ENCODE peak calls at places on chromosome 1, in eight cellular contexts. One of them, this sample, is unnamed.

GRCh38 chr1:246012271-246012854 is 494.7 kb downstream of the SMYD3 start:
- DNase-seq in NCI-H1930: no peak
- DNase-seq in foreskin keratinocyte: peak
- DNase-seq in endothelial cell: peak
- DNase-seq in activated CD8-positive, alpha-beta memory T cell treated with anti-CD3 and anti-CD28 coated beads for 1 hour: no peak
- DNase-seq in GOT3: no peak
- DNase-seq in mesendoderm: peak
- DNase-seq in RWPE2: no peak
- DNase-seq in this sample: peak

GRCh38 chr1:244075247-244075722 is 24.2 kb downstream of the ZBTB18 start:
- DNase-seq in NCI-H1930: no peak
- DNase-seq in foreskin keratinocyte: no peak
- DNase-seq in endothelial cell: no peak
- DNase-seq in activated CD8-positive, alpha-beta memory T cell treated with anti-CD3 and anti-CD28 coated beads for 1 hour: no peak
- DNase-seq in GOT3: no peak
- DNase-seq in mesendoderm: peak
- DNase-seq in RWPE2: no peak
- DNase-seq in this sample: no peak

GRCh38 chr1:45928486-45929205 is 125.2 kb downstream of the MAST2 start:
- DNase-seq in NCI-H1930: no peak
- DNase-seq in foreskin keratinocyte: no peak
- DNase-seq in endothelial cell: no peak
- DNase-seq in activated CD8-positive, alpha-beta memory T cell treated with anti-CD3 and anti-CD28 coated beads for 1 hour: no peak
- DNase-seq in GOT3: no peak
- DNase-seq in mesendoderm: peak
- DNase-seq in RWPE2: no peak
- DNase-seq in this sample: no peak

GRCh38 chr1:8667869-8668595 is 149.4 kb downstream of the RERE start:
- DNase-seq in NCI-H1930: no peak
- DNase-seq in foreskin keratinocyte: no peak
- DNase-seq in endothelial cell: no peak
- DNase-seq in activated CD8-positive, alpha-beta memory T cell treated with anti-CD3 and anti-CD28 coated beads for 1 hour: no peak
- DNase-seq in GOT3: no peak
- DNase-seq in mesendoderm: no peak
- DNase-seq in RWPE2: no peak
- DNase-seq in this sample: no peak

GRCh38 chr1:178310685-178311105 is 186.1 kb downstream of the CLEC20A start:
- DNase-seq in NCI-H1930: peak
- DNase-seq in foreskin keratinocyte: peak
- DNase-seq in endothelial cell: peak
- DNase-seq in activated CD8-positive, alpha-beta memory T cell treated with anti-CD3 and anti-CD28 coated beads for 1 hour: no peak
- DNase-seq in GOT3: no peak
- DNase-seq in mesendoderm: peak
- DNase-seq in RWPE2: no peak
- DNase-seq in this sample: peak

GRCh38 chr1:47975302-47975921 is 21.8 kb downstream of the TRABD2B start:
- DNase-seq in NCI-H1930: no peak
- DNase-seq in foreskin keratinocyte: no peak
- DNase-seq in endothelial cell: no peak
- DNase-seq in activated CD8-positive, alpha-beta memory T cell treated with anti-CD3 and anti-CD28 coated beads for 1 hour: no peak
- DNase-seq in GOT3: no peak
- DNase-seq in mesendoderm: no peak
- DNase-seq in RWPE2: no peak
- DNase-seq in this sample: no peak

GRCh38 chr1:211328084-211328694 is 1.6 kb downstream of the TRAF5 start:
- DNase-seq in NCI-H1930: no peak
- DNase-seq in foreskin keratinocyte: no peak
- DNase-seq in endothelial cell: no peak
- DNase-seq in activated CD8-positive, alpha-beta memory T cell treated with anti-CD3 and anti-CD28 coated beads for 1 hour: no peak
- DNase-seq in GOT3: no peak
- DNase-seq in mesendoderm: no peak
- DNase-seq in RWPE2: no peak
- DNase-seq in this sample: no peak

GRCh38 chr1:78079580-78079979 is 33.8 kb downstream of the GIPC2 start:
- DNase-seq in NCI-H1930: no peak
- DNase-seq in foreskin keratinocyte: no peak
- DNase-seq in endothelial cell: no peak
- DNase-seq in activated CD8-positive, alpha-beta memory T cell treated with anti-CD3 and anti-CD28 coated beads for 1 hour: no peak
- DNase-seq in GOT3: no peak
- DNase-seq in mesendoderm: no peak
- DNase-seq in RWPE2: no peak
- DNase-seq in this sample: no peak

GRCh38 chr1:9321480-9321849 is 28.8 kb downstream of the SPSB1 start:
- DNase-seq in NCI-H1930: no peak
- DNase-seq in foreskin keratinocyte: peak
- DNase-seq in endothelial cell: no peak
- DNase-seq in activated CD8-positive, alpha-beta memory T cell treated with anti-CD3 and anti-CD28 coated beads for 1 hour: no peak
- DNase-seq in GOT3: no peak
- DNase-seq in mesendoderm: peak
- DNase-seq in RWPE2: no peak
- DNase-seq in this sample: no peak

GRCh38 chr1:147084273-147085096 is 87.8 kb downstream of the PRKAB2 start:
- DNase-seq in NCI-H1930: peak
- DNase-seq in foreskin keratinocyte: peak
- DNase-seq in endothelial cell: peak
- DNase-seq in activated CD8-positive, alpha-beta memory T cell treated with anti-CD3 and anti-CD28 coated beads for 1 hour: peak
- DNase-seq in GOT3: peak
- DNase-seq in mesendoderm: peak
- DNase-seq in RWPE2: no peak
- DNase-seq in this sample: no peak

GRCh38 chr1:29684141-29684540 is 447.8 kb downstream of the PTPRU start:
- DNase-seq in NCI-H1930: no peak
- DNase-seq in foreskin keratinocyte: no peak
- DNase-seq in endothelial cell: no peak
- DNase-seq in activated CD8-positive, alpha-beta memory T cell treated with anti-CD3 and anti-CD28 coated beads for 1 hour: no peak
- DNase-seq in GOT3: no peak
- DNase-seq in mesendoderm: no peak
- DNase-seq in RWPE2: peak
- DNase-seq in this sample: no peak

GRCh38 chr1:193794239-193794638 is 607.8 kb upstream of the B3GALT2 start:
- DNase-seq in NCI-H1930: no peak
- DNase-seq in foreskin keratinocyte: no peak
- DNase-seq in endothelial cell: no peak
- DNase-seq in activated CD8-positive, alpha-beta memory T cell treated with anti-CD3 and anti-CD28 coated beads for 1 hour: no peak
- DNase-seq in GOT3: no peak
- DNase-seq in mesendoderm: no peak
- DNase-seq in RWPE2: no peak
- DNase-seq in this sample: no peak

GRCh38 chr1:147760481-147761260 is at the start of gene GJA5:
- DNase-seq in NCI-H1930: no peak
- DNase-seq in foreskin keratinocyte: peak
- DNase-seq in endothelial cell: no peak
- DNase-seq in activated CD8-positive, alpha-beta memory T cell treated with anti-CD3 and anti-CD28 coated beads for 1 hour: no peak
- DNase-seq in GOT3: no peak
- DNase-seq in mesendoderm: no peak
- DNase-seq in RWPE2: no peak
- DNase-seq in this sample: no peak

GRCh38 chr1:67880056-67880601 is 46.9 kb upstream of the GNG12 start:
- DNase-seq in NCI-H1930: peak
- DNase-seq in foreskin keratinocyte: peak
- DNase-seq in endothelial cell: no peak
- DNase-seq in activated CD8-positive, alpha-beta memory T cell treated with anti-CD3 and anti-CD28 coated beads for 1 hour: no peak
- DNase-seq in GOT3: no peak
- DNase-seq in mesendoderm: no peak
- DNase-seq in RWPE2: no peak
- DNase-seq in this sample: no peak

GRCh38 chr1:68495968-68496679 is 758 bp downstream of the DEPDC1 start:
- DNase-seq in NCI-H1930: no peak
- DNase-seq in foreskin keratinocyte: peak
- DNase-seq in endothelial cell: peak
- DNase-seq in activated CD8-positive, alpha-beta memory T cell treated with anti-CD3 and anti-CD28 coated beads for 1 hour: no peak
- DNase-seq in GOT3: no peak
- DNase-seq in mesendoderm: peak
- DNase-seq in RWPE2: no peak
- DNase-seq in this sample: no peak

GRCh38 chr1:179036844-179037465 is 11.3 kb downstream of the FAM20B start:
- DNase-seq in NCI-H1930: no peak
- DNase-seq in foreskin keratinocyte: peak
- DNase-seq in endothelial cell: no peak
- DNase-seq in activated CD8-positive, alpha-beta memory T cell treated with anti-CD3 and anti-CD28 coated beads for 1 hour: no peak
- DNase-seq in GOT3: no peak
- DNase-seq in mesendoderm: no peak
- DNase-seq in RWPE2: no peak
- DNase-seq in this sample: no peak

GRCh38 chr1:235093685-235094592 is 34.7 kb downstream of the TOMM20 start:
- DNase-seq in NCI-H1930: no peak
- DNase-seq in foreskin keratinocyte: peak
- DNase-seq in endothelial cell: peak
- DNase-seq in activated CD8-positive, alpha-beta memory T cell treated with anti-CD3 and anti-CD28 coated beads for 1 hour: peak
- DNase-seq in GOT3: peak
- DNase-seq in mesendoderm: peak
- DNase-seq in RWPE2: no peak
- DNase-seq in this sample: peak

GRCh38 chr1:81920245-81920740 is 119.6 kb downstream of the ADGRL2 start:
- DNase-seq in NCI-H1930: no peak
- DNase-seq in foreskin keratinocyte: peak
- DNase-seq in endothelial cell: peak
- DNase-seq in activated CD8-positive, alpha-beta memory T cell treated with anti-CD3 and anti-CD28 coated beads for 1 hour: no peak
- DNase-seq in GOT3: no peak
- DNase-seq in mesendoderm: peak
- DNase-seq in RWPE2: no peak
- DNase-seq in this sample: no peak

GRCh38 chr1:40782371-40782956 is 1.1 kb upstream of the KCNQ4 start:
- DNase-seq in NCI-H1930: no peak
- DNase-seq in foreskin keratinocyte: no peak
- DNase-seq in endothelial cell: peak
- DNase-seq in activated CD8-positive, alpha-beta memory T cell treated with anti-CD3 and anti-CD28 coated beads for 1 hour: no peak
- DNase-seq in GOT3: no peak
- DNase-seq in mesendoderm: peak
- DNase-seq in RWPE2: no peak
- DNase-seq in this sample: no peak

GRCh38 chr1:89870998-89871397 is 50.2 kb downstream of the LRRC8D start:
- DNase-seq in NCI-H1930: no peak
- DNase-seq in foreskin keratinocyte: no peak
- DNase-seq in endothelial cell: no peak
- DNase-seq in activated CD8-positive, alpha-beta memory T cell treated with anti-CD3 and anti-CD28 coated beads for 1 hour: no peak
- DNase-seq in GOT3: no peak
- DNase-seq in mesendoderm: peak
- DNase-seq in RWPE2: no peak
- DNase-seq in this sample: no peak

GRCh38 chr1:67332653-67333529 is 25.2 kb downstream of the IL12RB2 start:
- DNase-seq in NCI-H1930: no peak
- DNase-seq in foreskin keratinocyte: peak
- DNase-seq in endothelial cell: no peak
- DNase-seq in activated CD8-positive, alpha-beta memory T cell treated with anti-CD3 and anti-CD28 coated beads for 1 hour: no peak
- DNase-seq in GOT3: no peak
- DNase-seq in mesendoderm: peak
- DNase-seq in RWPE2: no peak
- DNase-seq in this sample: no peak

GRCh38 chr1:167627865-167628641 is 2.0 kb upstream of the RCSD1 start:
- DNase-seq in NCI-H1930: no peak
- DNase-seq in foreskin keratinocyte: no peak
- DNase-seq in endothelial cell: no peak
- DNase-seq in activated CD8-positive, alpha-beta memory T cell treated with anti-CD3 and anti-CD28 coated beads for 1 hour: peak
- DNase-seq in GOT3: no peak
- DNase-seq in mesendoderm: peak
- DNase-seq in RWPE2: no peak
- DNase-seq in this sample: peak

GRCh38 chr1:26083246-26083645 is 15.8 kb upstream of the TRIM63 start:
- DNase-seq in NCI-H1930: no peak
- DNase-seq in foreskin keratinocyte: no peak
- DNase-seq in endothelial cell: no peak
- DNase-seq in activated CD8-positive, alpha-beta memory T cell treated with anti-CD3 and anti-CD28 coated beads for 1 hour: no peak
- DNase-seq in GOT3: no peak
- DNase-seq in mesendoderm: no peak
- DNase-seq in RWPE2: no peak
- DNase-seq in this sample: no peak

GRCh38 chr1:33123266-33123665 is 42.3 kb downstream of the AZIN2 start:
- DNase-seq in NCI-H1930: no peak
- DNase-seq in foreskin keratinocyte: peak
- DNase-seq in endothelial cell: no peak
- DNase-seq in activated CD8-positive, alpha-beta memory T cell treated with anti-CD3 and anti-CD28 coated beads for 1 hour: no peak
- DNase-seq in GOT3: no peak
- DNase-seq in mesendoderm: no peak
- DNase-seq in RWPE2: no peak
- DNase-seq in this sample: no peak

GRCh38 chr1:178155478-178156255 is 61.8 kb downstream of the RASAL2 start:
- DNase-seq in NCI-H1930: no peak
- DNase-seq in foreskin keratinocyte: peak
- DNase-seq in endothelial cell: no peak
- DNase-seq in activated CD8-positive, alpha-beta memory T cell treated with anti-CD3 and anti-CD28 coated beads for 1 hour: no peak
- DNase-seq in GOT3: no peak
- DNase-seq in mesendoderm: no peak
- DNase-seq in RWPE2: no peak
- DNase-seq in this sample: no peak

GRCh38 chr1:172930142-172930541 is 120.6 kb downstream of the TNFSF18 start:
- DNase-seq in NCI-H1930: no peak
- DNase-seq in foreskin keratinocyte: no peak
- DNase-seq in endothelial cell: no peak
- DNase-seq in activated CD8-positive, alpha-beta memory T cell treated with anti-CD3 and anti-CD28 coated beads for 1 hour: no peak
- DNase-seq in GOT3: no peak
- DNase-seq in mesendoderm: no peak
- DNase-seq in RWPE2: no peak
- DNase-seq in this sample: no peak

GRCh38 chr1:215568287-215568692 is 1.2 kb downstream of the KCTD3 start:
- DNase-seq in NCI-H1930: no peak
- DNase-seq in foreskin keratinocyte: no peak
- DNase-seq in endothelial cell: no peak
- DNase-seq in activated CD8-positive, alpha-beta memory T cell treated with anti-CD3 and anti-CD28 coated beads for 1 hour: no peak
- DNase-seq in GOT3: no peak
- DNase-seq in mesendoderm: no peak
- DNase-seq in RWPE2: no peak
- DNase-seq in this sample: no peak

GRCh38 chr1:184034761-184035379 is 2.7 kb downstream of the COLGALT2 start:
- DNase-seq in NCI-H1930: no peak
- DNase-seq in foreskin keratinocyte: no peak
- DNase-seq in endothelial cell: no peak
- DNase-seq in activated CD8-positive, alpha-beta memory T cell treated with anti-CD3 and anti-CD28 coated beads for 1 hour: no peak
- DNase-seq in GOT3: no peak
- DNase-seq in mesendoderm: no peak
- DNase-seq in RWPE2: no peak
- DNase-seq in this sample: no peak

GRCh38 chr1:180167721-180168467 is 13.2 kb downstream of the QSOX1 start:
- DNase-seq in NCI-H1930: no peak
- DNase-seq in foreskin keratinocyte: peak
- DNase-seq in endothelial cell: no peak
- DNase-seq in activated CD8-positive, alpha-beta memory T cell treated with anti-CD3 and anti-CD28 coated beads for 1 hour: no peak
- DNase-seq in GOT3: no peak
- DNase-seq in mesendoderm: peak
- DNase-seq in RWPE2: peak
- DNase-seq in this sample: no peak

GRCh38 chr1:116560704-116561490 is 9.9 kb downstream of the CD58 start:
- DNase-seq in NCI-H1930: no peak
- DNase-seq in foreskin keratinocyte: no peak
- DNase-seq in endothelial cell: no peak
- DNase-seq in activated CD8-positive, alpha-beta memory T cell treated with anti-CD3 and anti-CD28 coated beads for 1 hour: no peak
- DNase-seq in GOT3: no peak
- DNase-seq in mesendoderm: no peak
- DNase-seq in RWPE2: no peak
- DNase-seq in this sample: peak

GRCh38 chr1:163213626-163214025 is 10.9 kb upstream of the RGS5 start:
- DNase-seq in NCI-H1930: no peak
- DNase-seq in foreskin keratinocyte: no peak
- DNase-seq in endothelial cell: no peak
- DNase-seq in activated CD8-positive, alpha-beta memory T cell treated with anti-CD3 and anti-CD28 coated beads for 1 hour: no peak
- DNase-seq in GOT3: no peak
- DNase-seq in mesendoderm: no peak
- DNase-seq in RWPE2: no peak
- DNase-seq in this sample: no peak

GRCh38 chr1:54384921-54385726 is 21.1 kb downstream of the SSBP3 start:
- DNase-seq in NCI-H1930: no peak
- DNase-seq in foreskin keratinocyte: no peak
- DNase-seq in endothelial cell: no peak
- DNase-seq in activated CD8-positive, alpha-beta memory T cell treated with anti-CD3 and anti-CD28 coated beads for 1 hour: no peak
- DNase-seq in GOT3: no peak
- DNase-seq in mesendoderm: no peak
- DNase-seq in RWPE2: no peak
- DNase-seq in this sample: no peak

GRCh38 chr1:171257207-171258052 is 9.1 kb downstream of the FMO1 start:
- DNase-seq in NCI-H1930: no peak
- DNase-seq in foreskin keratinocyte: peak
- DNase-seq in endothelial cell: no peak
- DNase-seq in activated CD8-positive, alpha-beta memory T cell treated with anti-CD3 and anti-CD28 coated beads for 1 hour: no peak
- DNase-seq in GOT3: peak
- DNase-seq in mesendoderm: no peak
- DNase-seq in RWPE2: peak
- DNase-seq in this sample: no peak

GRCh38 chr1:24221246-24221645 is 34.2 kb upstream of the IFNLR1 start:
- DNase-seq in NCI-H1930: no peak
- DNase-seq in foreskin keratinocyte: no peak
- DNase-seq in endothelial cell: no peak
- DNase-seq in activated CD8-positive, alpha-beta memory T cell treated with anti-CD3 and anti-CD28 coated beads for 1 hour: no peak
- DNase-seq in GOT3: no peak
- DNase-seq in mesendoderm: no peak
- DNase-seq in RWPE2: no peak
- DNase-seq in this sample: no peak